ENCODE peak calls at places on chromosomes 3 and 15, in four cellular contexts. H is mammary epithelial cell, G is IMR-90, C is astrocyte. N is an unnamed sample.
A peak's percentile ranks its signal among the peaks of the same experiment; 100 is the strongest.

GRCh38 chr15:84604804-84605203 is 4.0 kb downstream of the ZSCAN2 start:
- DNase-seq in H (no peak), G (peak; percentile 5), C (peak; percentile 30), N (no peak)

GRCh38 chr3:85939026-85939616 is 980.3 kb downstream of the CADM2 start:
- DNase-seq in H (no peak), G (no peak), C (peak; percentile 23), N (no peak)

GRCh38 chr3:132871956-132872355 is 149.7 kb upstream of the NPHP3 start:
- DNase-seq in G (no peak), H (no peak), C (no peak), N (no peak)

GRCh38 chr3:31725976-31726375 is 193.3 kb downstream of the STT3B start:
- DNase-seq in C (no peak), G (no peak), H (no peak), N (no peak)

GRCh38 chr15:56886450-56886856 is 32.0 kb upstream of the TCF12 start:
- DNase-seq in C (no peak), G (peak; percentile 17), H (no peak), N (no peak)

GRCh38 chr15:89805241-89806216 is 9.1 kb downstream of the ANPEP start:
- DNase-seq in H (no peak), G (no peak), C (no peak), N (no peak)

GRCh38 chr15:99998661-99999101 is 265.4 kb upstream of the LYSMD4 start:
- DNase-seq in H (peak; percentile 80), C (no peak), G (peak; percentile 1), N (peak; percentile 31)

GRCh38 chr3:112931737-112932521 is 43.0 kb downstream of the CD200R1 start:
- DNase-seq in C (no peak), G (no peak), H (no peak), N (no peak)

GRCh38 chr15:82537351-82537908 is 2.8 kb downstream of the RPS17 start:
- DNase-seq in H (no peak), G (no peak), C (no peak), N (peak; percentile 37)

GRCh38 chr3:42746455-42747450 is 26.3 kb downstream of the CCDC13 start:
- DNase-seq in H (no peak), C (no peak), G (peak; percentile 55), N (peak; percentile 43)

GRCh38 chr3:170869240-170869592 is 779 bp downstream of the RPL22L1 start:
- DNase-seq in C (no peak), G (no peak), H (peak; percentile 4), N (no peak)

GRCh38 chr3:62758296-62759066 is 116.7 kb downstream of the CADPS start:
- DNase-seq in H (no peak), G (no peak), C (peak; percentile 3), N (no peak)

GRCh38 chr3:179266701-179267211 is 15.8 kb upstream of the KCNMB3 start:
- DNase-seq in C (no peak), H (no peak), G (no peak), N (no peak)

GRCh38 chr3:128021768-128022372 is 30.4 kb upstream of the SEC61A1 start:
- DNase-seq in G (no peak), H (no peak), C (no peak), N (no peak)

GRCh38 chr3:188214442-188214841 is 60.5 kb downstream of the LPP start:
- DNase-seq in H (no peak), G (no peak), C (no peak), N (no peak)

GRCh38 chr3:101072299-101072698 is 79.1 kb upstream of the ABI3BP start:
- DNase-seq in H (peak; percentile 16), G (peak; percentile 52), C (peak; percentile 28), N (no peak)

GRCh38 chr3:30855390-30855789 is 39.1 kb downstream of the GADL1 start:
- DNase-seq in G (no peak), C (peak; percentile 38), H (peak; percentile 9), N (no peak)

GRCh38 chr15:55108858-55109518 is 87.8 kb downstream of the RSL24D1 start:
- DNase-seq in C (no peak), G (peak; percentile 17), H (peak; percentile 47), N (peak; percentile 91)

GRCh38 chr15:71732636-71733035 is 77.7 kb upstream of the NR2E3 start:
- DNase-seq in H (no peak), C (no peak), G (no peak), N (peak; percentile 39)

GRCh38 chr15:83475551-83475950 is 28.4 kb downstream of the SH3GL3 start:
- DNase-seq in H (peak; percentile 36), C (peak; percentile 63), G (peak; percentile 12), N (no peak)

GRCh38 chr15:82848201-82848993 is 39.0 kb downstream of the WHAMM start:
- DNase-seq in H (no peak), C (no peak), G (no peak), N (no peak)

DNA sequence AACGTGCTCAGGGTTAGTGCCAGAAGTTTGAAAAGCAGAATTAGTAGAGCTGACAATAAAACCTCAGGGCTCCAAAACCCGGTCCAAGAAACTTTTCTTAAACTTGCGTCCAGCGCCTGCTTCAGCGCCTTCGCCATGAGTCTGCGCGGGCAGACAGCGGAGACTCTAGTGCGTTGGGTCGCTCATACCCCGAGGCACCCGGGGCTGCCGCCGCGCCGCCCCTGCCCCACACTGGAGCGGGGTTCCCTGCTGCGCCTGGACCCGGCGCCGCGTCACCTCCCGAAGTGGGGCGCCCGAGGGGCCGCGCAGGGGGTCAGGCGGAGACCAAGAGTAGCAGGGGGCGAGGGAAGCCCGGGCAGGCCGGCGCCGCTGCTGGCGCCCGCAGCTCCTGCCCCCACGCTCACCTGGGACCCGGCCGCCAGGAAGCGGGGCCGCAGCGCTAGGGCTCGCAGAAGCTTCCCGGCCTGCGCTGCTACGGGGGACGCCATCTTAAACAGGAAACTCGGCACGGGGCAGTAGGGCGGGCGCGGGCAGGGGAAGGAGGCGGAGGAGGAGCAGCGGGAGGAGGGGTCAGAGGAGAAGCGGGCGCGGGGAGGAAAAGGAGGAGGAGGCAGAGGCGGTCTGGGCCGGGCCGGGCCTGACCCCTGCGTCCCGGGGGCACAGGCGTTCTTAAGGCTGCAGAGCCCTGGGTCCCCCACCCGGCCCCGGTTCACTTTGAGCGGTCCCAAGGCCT is at the start of gene SUCLG2:
- DNase-seq in H (peak; percentile 77), G (peak; percentile 75), C (peak; percentile 70), N (peak; percentile 95)
- TF ChIP-seq CTCF in H (no peak), G (no peak), C (no peak), N (no peak)

GRCh38 chr15:34359416-34359815 is 7.6 kb downstream of the LPCAT4 start:
- DNase-seq in G (no peak), H (peak; percentile 12), C (no peak), N (no peak)
- H3K9ac ChIP-seq in G (no peak overlapping the region), H (no peak overlapping the region), C (no peak overlapping the region), N (no peak overlapping the region)

GRCh38 chr3:152280539-152280938 is 11.8 kb downstream of the MBNL1 start:
- DNase-seq in H (no peak), G (no peak), C (no peak), N (no peak)

GRCh38 chr3:152283492-152284381 is 15.0 kb downstream of the MBNL1 start:
- DNase-seq in G (no peak), C (no peak), H (no peak), N (no peak)

GRCh38 chr3:152284906-152285305 is 16.2 kb downstream of the MBNL1 start:
- DNase-seq in C (no peak), H (no peak), G (no peak), N (no peak)

GRCh38 chr3:152281032-152281713 is 12.4 kb downstream of the MBNL1 start:
- DNase-seq in G (no peak), H (no peak), C (peak; percentile 59), N (no peak)

DNA sequence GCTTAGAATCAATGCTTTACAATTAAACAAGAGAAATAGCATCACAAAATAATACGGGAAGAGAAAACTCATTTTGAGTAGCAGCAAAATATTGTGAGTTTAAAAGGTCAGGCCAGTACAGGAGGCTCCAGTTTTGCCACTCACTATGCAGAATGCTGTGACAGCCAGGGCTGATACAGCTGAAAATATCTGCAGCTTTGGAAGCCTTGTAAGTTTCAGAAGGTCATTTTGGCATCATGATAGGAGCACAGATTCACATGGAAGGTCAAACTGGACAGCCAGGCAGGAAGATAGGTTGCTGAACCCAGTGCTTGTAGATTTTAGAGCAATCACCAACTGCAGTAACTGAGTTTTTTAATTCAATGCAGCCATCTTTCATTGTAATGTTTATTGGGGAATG is 14.1 kb downstream of the MBNL1 start:
- DNase-seq in C (no peak), G (no peak), H (no peak), N (no peak)
- H3K27ac ChIP-seq in C (no peak overlapping the region), G (no peak overlapping the region), H (no peak overlapping the region), N (no peak overlapping the region)

DNA sequence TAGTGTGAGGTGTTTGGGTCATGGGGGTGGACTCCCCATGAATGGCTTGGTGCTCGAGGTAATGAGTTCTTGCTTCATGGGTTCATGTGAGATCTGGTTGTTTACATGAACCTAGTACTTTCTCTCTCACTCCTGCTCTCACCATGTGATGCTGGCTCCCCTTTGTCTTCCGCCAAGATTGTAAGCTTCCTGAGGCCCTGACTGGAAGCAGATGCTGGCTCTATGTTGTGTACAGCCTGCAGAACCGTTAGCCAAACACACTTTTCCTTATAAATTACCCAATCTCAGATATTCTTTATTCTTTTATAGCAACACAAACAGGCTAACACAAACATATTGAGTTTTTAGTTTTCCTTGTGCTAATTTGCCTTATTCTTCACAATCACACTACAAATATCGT is 3.2 kb upstream of the CSPG5 start:
- DNase-seq in C (no peak), G (no peak), H (no peak), N (no peak)
- TF ChIP-seq CTCF in C (no peak), G (no peak), H (no peak), N (no peak)

GRCh38 chr3:186979837-186980236 is 49.5 kb downstream of the ST6GAL1 start:
- DNase-seq in C (no peak), G (no peak), H (peak; percentile 88), N (no peak)

GRCh38 chr3:186975726-186976125 is 45.4 kb downstream of the ST6GAL1 start:
- DNase-seq in G (no peak), C (no peak), H (no peak), N (no peak)

GRCh38 chr3:186974824-186975281 is 44.5 kb downstream of the ST6GAL1 start:
- DNase-seq in G (no peak), C (no peak), H (no peak), N (no peak)

GRCh38 chr3:186978712-186979111 is 48.4 kb downstream of the ST6GAL1 start:
- DNase-seq in G (no peak), H (no peak), C (no peak), N (no peak)

GRCh38 chr3:186976802-186977201 is 46.5 kb downstream of the ST6GAL1 start:
- DNase-seq in H (no peak), C (peak; percentile 9), G (no peak), N (no peak)
- H3K9ac ChIP-seq in H (no peak overlapping the region), C (no peak overlapping the region), G (no peak overlapping the region), N (no peak overlapping the region)

GRCh38 chr3:21826416-21826815 is 75.4 kb upstream of the ZNF385D start:
- DNase-seq in C (peak; percentile 53), H (no peak), G (no peak), N (no peak)
- H3K27ac ChIP-seq in C (no peak overlapping the region), H (no peak overlapping the region), G (no peak overlapping the region), N (no peak overlapping the region)

GRCh38 chr15:64842986-64843561 is 1.4 kb downstream of the PLEKHO2 start:
- DNase-seq in H (no peak), C (no peak), G (peak; percentile 59), N (peak; percentile 67)
- TF ChIP-seq CTCF in H (no peak), C (no peak), G (no peak), N (no peak)

GRCh38 chr15:48644498-48644826 is 1.0 kb downstream of the FBN1 start:
- DNase-seq in H (no peak), C (no peak), G (peak; percentile 38), N (no peak)
- H3K9ac ChIP-seq in H (no peak overlapping the region), C (peak overlapping the region; percentile 100), G (peak overlapping the region; percentile 86), N (peak overlapping the region; percentile 54)